ENCODE peak calls at places on chromosomes 13 and 19, in five cellular contexts. F is naive thymus-derived CD4-positive, alpha-beta T cell; J is NT2/D1; H is heart right ventricle; W is upper lobe of right lung. D is an unnamed sample. For H3K4me1 and H3K9me3, the result is how much of the 10 kb centered on the place peaks cover.

GRCh38 chr19:54275951-54276350 is 5.0 kb downstream of the LILRB2 start:
- DNase-seq in F (no peak), J (no peak), H (no peak), W (no peak), D (no peak)

GRCh38 chr13:27927444-27928352 is 7.9 kb downstream of the PDX1 start:
- DNase-seq in F (no peak), J (no peak), H (no peak), W (no peak), D (no peak)

GRCh38 chr19:41945135-41945766 is 13.9 kb downstream of the RABAC1 start:
- DNase-seq in F (peak), J (no peak), H (no peak), W (no peak), D (peak)

GRCh38 chr19:6458695-6459355 is 767 bp downstream of the SLC25A23 start:
- DNase-seq in F (no peak), J (no peak), H (no peak), W (no peak), D (peak)

GRCh38 chr13:48146636-48147035 is 51.7 kb upstream of the MED4 start:
- DNase-seq in F (no peak), J (no peak), H (no peak), W (no peak), D (no peak)

GRCh38 chr13:24097064-24097463 is 63.5 kb upstream of the SPATA13 start:
- DNase-seq in F (no peak), J (no peak), H (no peak), W (no peak), D (no peak)

GRCh38 chr13:71870036-71870435 is 3.0 kb upstream of the DACH1 start:
- DNase-seq in F (no peak), J (no peak), H (no peak), W (no peak), D (no peak)

GRCh38 chr13:102325321-102325720 is 76.5 kb downstream of the FGF14 start:
- DNase-seq in F (no peak), J (no peak), H (no peak), W (no peak), D (no peak)

GRCh38 chr13:40350283-40350992 is 316.0 kb downstream of the FOXO1 start:
- DNase-seq in F (no peak), J (no peak), H (no peak), W (no peak), D (no peak)

GRCh38 chr13:36543671-36544070 is 111.4 kb downstream of the CCNA1 start:
- DNase-seq in F (no peak), J (no peak), H (peak), W (no peak), D (no peak)

GRCh38 chr13:74047925-74048324 is 86.3 kb downstream of the KLF12 start:
- DNase-seq in F (no peak), J (no peak), H (no peak), W (no peak), D (no peak)

GRCh38 chr13:45325806-45326205 is 15.2 kb downstream of the TPT1 start:
- DNase-seq in F (no peak), J (no peak), H (peak), W (no peak), D (peak)

GRCh38 chr19:38213911-38214625 is 10.0 kb downstream of the DPF1 start:
- DNase-seq in F (peak), J (no peak), H (no peak), W (no peak), D (no peak)

GRCh38 chr13:93218583-93218982 is 8.0 kb upstream of the GPC6 start:
- DNase-seq in F (no peak), J (no peak), H (no peak), W (no peak), D (no peak)

GRCh38 chr13:51519839-51520238 is 64.4 kb upstream of the WDFY2 start:
- DNase-seq in F (no peak), J (no peak), H (no peak), W (no peak), D (no peak)

GRCh38 chr13:24557121-24557520 is 44.5 kb upstream of the PARP4 start:
- DNase-seq in F (no peak), J (no peak), H (no peak), W (no peak), D (no peak)

GRCh38 chr19:40381321-40381720 is 8.7 kb downstream of the HIPK4 start:
- DNase-seq in F (no peak), J (no peak), H (no peak), W (no peak), D (no peak)

GRCh38 chr13:75486146-75486545 is 4.2 kb upstream of the TBC1D4 start:
- DNase-seq in F (no peak), J (no peak), H (no peak), W (no peak), D (no peak)

GRCh38 chr13:72462726-72463125 is 264.7 kb downstream of the MZT1 start:
- DNase-seq in F (no peak), J (no peak), H (no peak), W (no peak), D (no peak)

GRCh38 chr13:59880468-59880867 is 283.3 kb downstream of the DIAPH3 start:
- DNase-seq in F (no peak), J (no peak), H (no peak), W (no peak), D (no peak)

GRCh38 chr19:49017666-49018351 is 918 bp upstream of the LHB start:
- DNase-seq in F (peak), J (no peak), H (peak), W (peak), D (peak)

GRCh38 chr19:36488816-36489138 is 584 bp downstream of the ZNF566 start:
- DNase-seq in F (no peak), J (no peak), H (peak), W (no peak), D (peak)

GRCh38 chr19:40716031-40716654 is 543 bp downstream of the COQ8B start:
- DNase-seq in F (peak), J (no peak), H (no peak), W (no peak), D (no peak)

GRCh38 chr13:29924482-29924884 is 74.1 kb upstream of the UBL3 start:
- DNase-seq in F (no peak), J (no peak), H (no peak), W (no peak), D (peak)

GRCh38 chr13:113117956-113118327 is 4.7 kb upstream of the F10 start:
- DNase-seq in F (no peak), J (no peak), H (no peak), W (no peak), D (no peak)

GRCh38 chr13:93116809-93117208 is 109.8 kb upstream of the GPC6 start:
- DNase-seq in F (no peak), J (no peak), H (no peak), W (no peak), D (no peak)

GRCh38 chr13:105442941-105443340 is 1092.5 kb downstream of the EFNB2 start:
- DNase-seq in F (no peak), J (no peak), H (peak), W (no peak), D (no peak)

GRCh38 chr13:99749627-99750026 is 221.9 kb downstream of the ZIC5 start:
- DNase-seq in F (no peak), J (no peak), H (no peak), W (no peak), D (no peak)

GRCh38 chr13:113176822-113177221 is 18.4 kb downstream of the PROZ start:
- DNase-seq in F (no peak), J (no peak), H (no peak), W (no peak), D (no peak)

GRCh38 chr13:106362637-106363036 is 172.8 kb downstream of the EFNB2 start:
- DNase-seq in F (no peak), J (no peak), H (no peak), W (no peak), D (no peak)

GRCh38 chr13:110529522-110530311 is 31.8 kb downstream of the RAB20 start:
- DNase-seq in F (no peak), J (no peak), H (no peak), W (no peak), D (no peak)

GRCh38 chr13:110528911-110529310 is 32.6 kb downstream of the RAB20 start:
- DNase-seq in F (no peak), J (no peak), H (no peak), W (no peak), D (no peak)

GRCh38 chr13:110530839-110531499 is 30.6 kb downstream of the RAB20 start:
- DNase-seq in F (no peak), J (no peak), H (no peak), W (no peak), D (no peak)

GRCh38 chr13:110525328-110526319 is 35.9 kb downstream of the RAB20 start:
- DNase-seq in F (no peak), J (no peak), H (peak), W (peak), D (no peak)

GRCh38 chr13:110528371-110528770 is 33.2 kb downstream of the RAB20 start:
- DNase-seq in F (no peak), J (no peak), H (no peak), W (no peak), D (peak)
- H3K4me1 ChIP-seq in F (under half), J (under half), H (under half), W (under half), D (half or more)

GRCh38 chr13:103815619-103816018 is 749.4 kb upstream of the SLC10A2 start:
- DNase-seq in F (no peak), J (no peak), H (no peak), W (no peak), D (no peak)

GRCh38 chr13:103812966-103813365 is 746.7 kb upstream of the SLC10A2 start:
- DNase-seq in F (no peak), J (no peak), H (no peak), W (no peak), D (no peak)

GRCh38 chr13:103810026-103810425 is 743.8 kb upstream of the SLC10A2 start:
- DNase-seq in F (no peak), J (no peak), H (no peak), W (no peak), D (no peak)

GRCh38 chr13:103812558-103812957 is 746.3 kb upstream of the SLC10A2 start:
- DNase-seq in F (no peak), J (no peak), H (no peak), W (no peak), D (no peak)
- H3K9me3 ChIP-seq in F (under half), J (under half), H (under half), W (under half), D (under half)

DNA sequence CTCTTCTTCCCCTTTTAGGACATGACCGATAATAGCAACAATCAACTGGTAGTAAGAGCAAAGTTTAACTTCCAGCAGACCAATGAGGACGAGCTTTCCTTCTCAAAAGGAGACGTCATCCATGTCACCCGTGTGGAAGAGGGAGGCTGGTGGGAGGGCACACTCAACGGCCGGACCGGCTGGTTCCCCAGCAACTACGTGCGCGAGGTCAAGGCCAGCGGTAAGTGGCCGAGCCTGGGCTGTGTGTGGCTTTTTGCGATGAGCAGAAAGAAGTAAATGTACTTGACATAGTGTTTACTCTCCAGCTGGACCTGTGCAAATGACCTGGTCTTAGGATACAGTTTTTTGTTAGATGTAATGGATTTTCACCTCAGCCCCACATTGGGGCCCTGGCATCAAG is 102.6 kb downstream of the ARHGEF7 start:
- DNase-seq in F (no peak), J (no peak), H (no peak), W (peak), D (peak)
- H3K4me1 ChIP-seq in F (under half), J (under half), H (half or more), W (under half), D (under half)

DNA sequence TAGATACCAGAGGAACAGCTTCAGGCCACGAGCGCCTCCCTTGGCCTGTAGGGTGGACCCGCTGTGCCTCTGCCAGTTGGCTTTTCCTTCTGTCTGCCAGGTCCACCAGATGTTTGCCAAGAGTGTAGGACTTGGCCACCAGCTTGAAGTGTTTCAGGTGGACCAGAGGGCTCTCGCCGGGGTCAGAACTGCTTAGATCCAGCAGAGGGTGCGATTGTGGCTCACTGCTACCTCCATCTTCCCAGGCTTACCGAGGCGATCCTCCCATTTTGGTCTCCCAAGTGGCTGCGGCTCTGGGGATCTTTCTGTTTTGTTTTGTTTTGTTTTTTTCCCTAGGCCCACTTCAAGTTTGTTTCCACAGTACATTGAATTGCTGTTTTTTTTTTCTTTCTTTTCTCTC is 23.0 kb upstream of the ZNF730 start:
- DNase-seq in F (no peak), J (no peak), H (no peak), W (no peak), D (no peak)
- H3K9me3 ChIP-seq in F (under half), J (under half), H (half or more), W (under half), D (under half)

GRCh38 chr19:10753305-10753704 is 35.4 kb downstream of the DNM2 start:
- DNase-seq in F (no peak), J (no peak), H (no peak), W (no peak), D (no peak)
- H3K4me1 ChIP-seq in F (under half), J (under half), H (half or more), W (half or more), D (under half)

DNA sequence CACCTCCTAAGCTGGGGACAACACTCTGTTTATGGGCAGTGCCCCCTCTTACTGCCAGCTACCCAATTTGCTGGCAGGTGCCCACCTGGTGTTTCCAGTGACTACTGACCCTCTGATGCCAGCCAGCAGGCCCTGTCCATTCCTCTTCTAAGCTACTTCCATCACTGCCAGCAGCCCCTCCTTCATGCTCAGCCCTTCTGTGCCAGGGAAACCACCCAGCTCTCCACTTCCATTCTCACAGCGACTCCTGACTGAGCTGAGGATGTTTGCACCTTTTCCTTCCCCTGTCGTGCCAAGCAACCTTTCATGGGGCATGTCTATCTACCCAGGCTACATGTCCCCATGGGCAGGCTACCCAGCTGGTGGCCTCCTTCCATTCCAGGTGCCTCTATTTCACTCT is 24.0 kb upstream of the ZNF492 start:
- DNase-seq in F (no peak), J (no peak), H (no peak), W (no peak), D (no peak)
- H3K9me3 ChIP-seq in F (under half), J (under half), H (under half), W (under half), D (under half)

DNA sequence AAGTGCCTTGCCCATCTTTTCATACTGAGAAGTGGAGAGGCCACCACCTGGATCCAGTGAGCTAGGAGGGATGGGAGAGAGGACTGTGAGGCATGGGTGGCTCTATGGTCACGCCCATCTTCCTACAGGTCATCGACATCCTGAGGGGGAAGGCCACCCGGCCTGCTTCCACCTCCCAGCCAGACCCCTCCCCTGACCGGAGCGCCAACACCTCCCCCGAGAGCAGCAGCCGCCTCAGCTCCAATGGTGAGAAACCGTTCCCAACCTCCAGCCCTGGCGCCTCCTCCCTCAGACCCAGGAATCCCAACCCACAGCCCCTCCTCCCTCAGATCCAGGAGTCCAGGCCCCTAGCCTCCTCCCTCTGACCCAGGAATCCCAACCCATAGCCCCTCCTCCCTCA is 10.1 kb downstream of the BCL3 start:
- DNase-seq in F (no peak), J (no peak), H (peak), W (no peak), D (no peak)
- H3K4me1 ChIP-seq in F (under half), J (under half), H (under half), W (under half), D (under half)

GRCh38 chr19:57689750-57690149 is 8.0 kb downstream of the ZNF551 start:
- DNase-seq in F (no peak), J (no peak), H (no peak), W (no peak), D (no peak)
- H3K9me3 ChIP-seq in F (half or more), J (under half), H (half or more), W (half or more), D (under half)

DNA sequence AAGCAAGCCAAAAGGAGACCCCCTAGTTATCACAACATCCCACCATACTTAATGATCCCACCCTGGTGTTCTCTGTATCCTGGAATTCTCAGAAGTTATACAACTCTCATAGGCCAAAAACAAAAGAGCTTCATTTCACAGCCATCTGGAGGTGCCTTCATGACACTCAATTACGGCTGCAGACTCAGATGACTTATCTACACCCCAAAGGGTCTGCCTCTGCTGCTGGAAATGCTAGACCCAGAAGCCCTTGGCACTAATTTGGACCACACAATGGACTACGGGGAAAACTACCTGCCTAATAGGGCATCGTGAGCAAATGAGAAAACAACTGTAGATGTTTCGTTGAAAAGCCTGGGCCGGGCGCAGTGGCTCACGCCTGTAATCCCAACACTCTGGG is 40.2 kb downstream of the BRD4 start:
- DNase-seq in F (no peak), J (no peak), H (no peak), W (no peak), D (no peak)
- H3K4me1 ChIP-seq in F (half or more), J (under half), H (half or more), W (half or more), D (half or more)

GRCh38 chr19:21789761-21790160 is 22.4 kb upstream of the ZNF100 start:
- DNase-seq in F (no peak), J (no peak), H (no peak), W (no peak), D (no peak)

DNA sequence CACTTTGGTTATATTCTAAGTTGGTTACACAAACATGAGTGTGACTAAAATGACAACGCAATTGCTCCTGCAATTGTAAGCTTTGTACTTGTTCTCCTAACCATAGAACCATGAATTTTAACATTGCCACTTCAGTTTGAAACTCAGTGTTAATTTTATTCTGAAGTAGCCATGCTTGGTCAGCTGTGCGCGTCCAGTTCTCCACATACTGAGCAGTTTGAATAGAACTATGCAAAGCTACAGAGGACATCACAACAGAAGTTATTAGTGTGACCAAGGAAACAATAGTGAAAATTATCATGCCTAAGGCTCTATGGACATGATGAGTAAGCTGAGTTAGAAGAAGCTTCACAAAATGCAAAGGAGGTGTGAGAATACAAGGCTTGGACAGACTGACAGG is 19.6 kb upstream of the ZNF100 start:
- DNase-seq in F (no peak), J (no peak), H (no peak), W (no peak), D (no peak)
- H3K9me3 ChIP-seq in F (under half), J (under half), H (under half), W (under half), D (under half)